ENCODE peak calls at places on chromosomes 7 and 10, in four cellular contexts. J is GM04504; D is neural crest cell; X is CD8-positive, alpha-beta memory T cell. W is an unnamed sample.
A peak's percentile ranks its signal among the peaks of the same experiment; 100 is the strongest.

GRCh38 chr10:112711366-112711765 is 238.7 kb upstream of the TCF7L2 start:
- DNase-seq in X (no peak), D (no peak), J (no peak), W (no peak)

GRCh38 chr7:131895541-131896173 is 339.2 kb upstream of the PODXL start:
- DNase-seq in J (peak; percentile 95), X (no peak), D (no peak), W (no peak)

GRCh38 chr10:84308481-84309304 is 19.7 kb upstream of the CCSER2 start:
- DNase-seq in J (no peak), X (peak; percentile 25), D (no peak), W (peak; percentile 68)

GRCh38 chr10:106711313-106711906 is 453.1 kb downstream of the SORCS1 start:
- DNase-seq in X (no peak), J (no peak), D (peak; percentile 10), W (peak; percentile 31)

GRCh38 chr10:5968037-5968680 is 9.2 kb downstream of the IL15RA start:
- DNase-seq in J (no peak), D (no peak), X (no peak), W (no peak)

GRCh38 chr7:85471740-85472139 is 284.9 kb upstream of the SEMA3D start:
- DNase-seq in X (no peak), D (no peak), J (peak; percentile 26), W (no peak)

GRCh38 chr7:22153427-22154106 is 203.4 kb downstream of the RAPGEF5 start:
- DNase-seq in X (no peak), D (no peak), J (no peak), W (no peak)

GRCh38 chr7:66043681-66044497 is 31.7 kb upstream of the ASL start:
- DNase-seq in J (no peak), X (peak; percentile 2), D (no peak), W (peak; percentile 52)

GRCh38 chr7:80288175-80289122 is 153.8 kb downstream of the GNAI1 start:
- DNase-seq in J (no peak), X (peak; percentile 5), D (no peak), W (no peak)

GRCh38 chr7:98251251-98251843 is 685 bp downstream of the TECPR1 start:
- DNase-seq in X (peak; percentile 82), D (no peak), J (no peak), W (peak; percentile 40)

GRCh38 chr10:102421645-102422585 is 1.3 kb downstream of the FBXL15 start:
- DNase-seq in D (no peak), X (no peak), J (no peak), W (peak; percentile 48)

GRCh38 chr7:47304727-47305719 is 276.9 kb downstream of the TNS3 start:
- DNase-seq in X (no peak), J (no peak), D (no peak), W (no peak)

GRCh38 chr7:155785536-155785935 is 26.7 kb downstream of the SHH start:
- DNase-seq in X (no peak), D (no peak), J (no peak), W (no peak)

GRCh38 chr10:92175164-92175563 is 115.7 kb downstream of the CPEB3 start:
- DNase-seq in X (no peak), D (no peak), J (no peak), W (no peak)

GRCh38 chr10:65952086-65952485 is 973.8 kb upstream of the LRRTM3 start:
- DNase-seq in D (no peak), X (no peak), J (no peak), W (no peak)